ENCODE peak calls at places on chromosome 3, in nine cellular contexts. N is ovary, R is GM10248, H is choroid plexus epithelial cell, X is gastrocnemius medialis, M is foreskin fibroblast, A is astrocyte of the spinal cord, I is Peyer's patch, E is AG10803. F is an unnamed sample.

GRCh38 chr3:10962481-10963036 is 30.0 kb upstream of the SLC6A1 start:
- DNase-seq in I (no peak), R (no peak), E (no peak), N (no peak), A (no peak), M (no peak), H (no peak), X (no peak), F (no peak)

GRCh38 chr3:72629191-72629611 is 219.0 kb downstream of the SHQ1 start:
- DNase-seq in R (peak), X (no peak), M (no peak), N (no peak), I (no peak), A (no peak), H (no peak), E (no peak), F (no peak)

GRCh38 chr3:43620953-43621405 is 832 bp downstream of the ANO10 start:
- DNase-seq in H (peak), N (no peak), M (no peak), A (peak), I (no peak), R (no peak), E (peak), X (no peak), F (no peak)

GRCh38 chr3:133476971-133477375 is 77.1 kb downstream of the BFSP2 start:
- DNase-seq in I (no peak), M (no peak), R (no peak), X (no peak), N (no peak), E (no peak), H (no peak), A (no peak), F (no peak)

GRCh38 chr3:51874411-51874810 is 990 bp downstream of the IQCF5 start:
- DNase-seq in M (no peak), R (no peak), E (no peak), N (no peak), X (no peak), A (no peak), I (no peak), H (no peak), F (no peak)

GRCh38 chr3:160830792-160831191 is 74.8 kb downstream of the PPM1L start:
- DNase-seq in X (no peak), E (no peak), R (no peak), N (no peak), A (no peak), I (no peak), M (no peak), H (peak), F (no peak)

GRCh38 chr3:149894211-149894610 is 76.5 kb downstream of the PFN2 start:
- DNase-seq in I (no peak), H (peak), A (no peak), X (no peak), N (no peak), E (no peak), M (peak), R (no peak), F (no peak)

GRCh38 chr3:31204026-31204795 is 309.8 kb upstream of the GADL1 start:
- DNase-seq in R (no peak), M (no peak), A (no peak), H (no peak), N (no peak), E (no peak), I (no peak), X (no peak), F (no peak)

GRCh38 chr3:114151091-114151490 is 27.8 kb downstream of the DRD3 start:
- DNase-seq in I (no peak), N (no peak), X (no peak), M (no peak), E (no peak), H (peak), R (no peak), A (no peak), F (no peak)

GRCh38 chr3:172635588-172635987 is 75.3 kb downstream of the NCEH1 start:
- DNase-seq in A (no peak), E (no peak), H (no peak), X (no peak), R (peak), N (no peak), I (no peak), M (no peak), F (no peak)

GRCh38 chr3:15052335-15053242 is 12.5 kb downstream of the MRPS25 start:
- DNase-seq in N (no peak), I (no peak), M (no peak), R (no peak), H (no peak), A (no peak), E (no peak), X (no peak), F (no peak)

GRCh38 chr3:53820756-53821580 is 25.3 kb downstream of the CHDH start:
- DNase-seq in E (no peak), H (no peak), X (no peak), I (no peak), M (no peak), N (no peak), A (no peak), R (no peak), F (no peak)

GRCh38 chr3:135444058-135444457 is 521.5 kb upstream of the PPP2R3A start:
- DNase-seq in N (no peak), X (no peak), M (no peak), I (no peak), A (no peak), E (no peak), H (no peak), R (no peak), F (no peak)

GRCh38 chr3:119352863-119353527 is 58.8 kb downstream of the ARHGAP31 start:
- DNase-seq in I (no peak), H (peak), A (peak), N (no peak), R (no peak), M (peak), X (no peak), E (peak), F (no peak)

GRCh38 chr3:31412832-31413231 is 119.9 kb upstream of the STT3B start:
- DNase-seq in R (no peak), I (no peak), X (no peak), E (peak), H (peak), N (no peak), A (no peak), M (peak), F (no peak)

GRCh38 chr3:20394243-20394642 is 208.2 kb upstream of the SGO1 start:
- DNase-seq in E (no peak), I (no peak), R (no peak), M (no peak), X (no peak), H (no peak), N (no peak), A (no peak), F (no peak)

GRCh38 chr3:186493507-186493906 is 50.7 kb downstream of the CRYGS start:
- DNase-seq in X (no peak), H (peak), I (no peak), M (no peak), E (no peak), N (no peak), R (no peak), A (peak), F (no peak)

GRCh38 chr3:53132347-53132746 is 2.1 kb upstream of the RFT1 start:
- DNase-seq in E (no peak), X (no peak), N (no peak), R (no peak), H (no peak), I (peak), M (no peak), A (no peak), F (no peak)

GRCh38 chr3:94069242-94069813 is 6.5 kb downstream of the NSUN3 start:
- DNase-seq in H (peak), E (peak), N (no peak), M (no peak), I (no peak), A (peak), X (no peak), R (no peak), F (no peak)

GRCh38 chr3:192188218-192188835 is 539.0 kb downstream of the FGF12 start:
- DNase-seq in A (peak), I (peak), H (peak), R (peak), E (no peak), X (no peak), N (no peak), M (no peak), F (no peak)

GRCh38 chr3:29802057-29802456 is 521.2 kb downstream of the RBMS3 start:
- DNase-seq in M (no peak), H (no peak), X (no peak), A (no peak), R (no peak), I (no peak), E (no peak), N (no peak), F (no peak)

GRCh38 chr3:15498461-15499214 is 22.9 kb downstream of the COLQ start:
- DNase-seq in N (no peak), A (no peak), E (peak), I (no peak), X (peak), H (no peak), R (no peak), M (peak), F (no peak)

GRCh38 chr3:76405196-76405595 is 619.8 kb upstream of the ZNF717 start:
- DNase-seq in X (no peak), E (no peak), N (no peak), R (no peak), A (no peak), I (no peak), M (no peak), H (peak), F (no peak)

GRCh38 chr3:151999936-152000335 is 126.5 kb downstream of the SUCNR1 start:
- DNase-seq in E (peak), A (no peak), I (no peak), M (no peak), R (no peak), H (peak), X (no peak), N (no peak), F (no peak)

GRCh38 chr3:23944861-23945652 is at the start of gene NR1D2:
- DNase-seq in N (peak), R (peak), I (peak), A (peak), M (peak), H (peak), X (peak), E (peak), F (peak)

GRCh38 chr3:157129782-157130137 is 30.2 kb downstream of the CCNL1 start:
- DNase-seq in R (no peak), H (no peak), N (no peak), A (peak), I (no peak), M (no peak), X (no peak), E (no peak), F (no peak)

GRCh38 chr3:15805756-15806266 is 8.0 kb upstream of the ANKRD28 start:
- DNase-seq in R (peak), H (peak), A (peak), I (no peak), N (no peak), E (peak), M (no peak), X (no peak), F (no peak)

GRCh38 chr3:40780801-40781406 is 256.1 kb downstream of the ZNF621 start:
- DNase-seq in H (peak), N (peak), M (no peak), E (peak), I (no peak), R (no peak), A (peak), X (no peak), F (no peak)

GRCh38 chr3:40782086-40782721 is 257.4 kb downstream of the ZNF621 start:
- DNase-seq in E (no peak), I (no peak), A (no peak), N (no peak), X (no peak), H (peak), R (no peak), M (no peak), F (no peak)

GRCh38 chr3:40779039-40779438 is 254.3 kb downstream of the ZNF621 start:
- DNase-seq in N (no peak), H (no peak), I (no peak), M (no peak), X (no peak), A (no peak), R (no peak), E (no peak), F (no peak)

DNA sequence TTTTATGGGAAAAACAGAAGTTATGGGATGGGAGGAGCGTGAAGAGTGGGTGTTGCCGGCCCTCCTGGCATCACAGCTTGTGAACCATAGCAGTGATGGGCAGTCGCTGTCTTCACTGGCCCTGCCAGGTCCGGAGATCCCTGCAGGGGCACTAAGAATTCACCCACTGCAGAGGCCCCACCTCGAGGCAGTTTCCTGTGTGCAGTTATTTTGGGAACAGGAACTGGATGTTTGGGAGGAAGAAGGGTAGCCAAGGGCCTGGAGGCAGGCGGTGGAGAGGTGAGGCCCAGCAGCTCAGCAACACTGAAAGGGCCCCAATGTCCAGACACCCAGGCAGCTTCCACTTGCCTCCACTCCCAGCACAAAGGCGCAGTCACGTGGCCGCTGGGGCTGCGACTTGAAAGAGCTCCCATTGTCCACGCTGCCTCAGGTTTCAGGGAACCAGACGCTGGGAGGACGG is 255.6 kb downstream of the ZNF621 start:
- DNase-seq in M (no peak), I (peak), A (no peak), E (peak), N (peak), H (peak), R (no peak), X (peak), F (no peak)
- TF ChIP-seq CTCF in M (no peak), I (no peak), A (no peak), E (peak), N (no peak), H (peak), R (no peak), X (peak), F (no peak)

GRCh38 chr3:132038198-132038825 is 3.5 kb upstream of the CPNE4 start:
- DNase-seq in N (no peak), X (no peak), E (peak), A (peak), H (peak), M (no peak), R (peak), I (no peak), F (no peak)
- TF ChIP-seq CTCF in N (no peak), X (no peak), E (peak), A (peak), H (peak), M (peak), R (peak), I (no peak), F (peak)

DNA sequence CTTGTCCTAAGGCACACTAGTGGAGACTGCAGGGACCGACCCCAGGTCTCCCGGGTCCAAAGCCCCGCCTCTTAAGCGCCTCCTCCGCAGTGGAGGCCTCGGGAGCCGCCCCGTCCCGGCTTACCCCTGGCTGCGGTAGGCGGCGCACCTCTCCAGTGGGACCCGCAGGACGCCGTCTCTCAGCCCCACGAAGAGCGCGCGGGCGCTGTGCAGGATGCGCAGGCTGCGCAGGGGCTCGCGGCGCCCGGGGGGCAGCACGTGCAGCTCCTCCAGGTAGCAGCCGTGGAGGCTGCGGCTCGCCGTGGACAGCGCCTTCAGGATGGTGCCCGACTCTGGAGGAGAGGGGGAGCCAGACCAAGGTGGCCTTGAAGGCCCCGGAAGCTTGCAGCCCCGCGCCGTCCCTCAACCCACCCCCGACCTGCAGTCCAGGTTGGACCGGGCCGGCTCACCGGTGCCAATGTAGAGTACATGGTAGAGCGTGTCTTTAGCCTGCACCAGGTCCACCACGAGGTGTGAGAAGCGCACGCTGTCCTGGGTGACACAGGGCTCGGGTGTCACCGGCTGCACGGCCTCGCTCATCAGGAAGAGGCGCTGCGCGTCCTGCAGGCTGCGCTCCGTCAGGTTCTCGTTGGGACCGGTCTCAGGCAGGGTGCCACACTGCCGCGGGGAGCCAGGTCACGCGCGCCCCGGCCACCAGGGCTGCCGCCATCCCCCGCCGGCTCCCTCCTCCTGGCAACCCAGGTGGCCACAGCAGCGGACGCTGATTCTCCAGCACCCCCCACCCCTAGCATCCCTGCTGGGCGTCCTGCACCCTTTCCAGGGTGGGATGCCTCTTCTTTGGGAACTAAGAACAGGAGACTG is 105.5 kb downstream of the SEMA5B start:
- DNase-seq in M (no peak), A (no peak), R (no peak), N (no peak), I (no peak), H (no peak), E (no peak), X (no peak), F (no peak)
- TF ChIP-seq CTCF in M (no peak), A (no peak), R (no peak), N (no peak), I (no peak), H (no peak), E (no peak), X (no peak), F (no peak)

GRCh38 chr3:19357947-19358346 is 209.6 kb downstream of the KCNH8 start:
- DNase-seq in E (no peak), H (no peak), A (no peak), X (no peak), N (no peak), M (no peak), R (no peak), I (no peak), F (no peak)
- TF ChIP-seq CTCF in E (no peak), H (no peak), A (no peak), X (no peak), N (no peak), M (no peak), R (no peak), I (no peak), F (no peak)

GRCh38 chr3:194103475-194103874 is 32.5 kb upstream of the HES1 start:
- DNase-seq in M (no peak), X (no peak), A (no peak), I (peak), R (peak), E (no peak), H (no peak), N (no peak), F (no peak)
- TF ChIP-seq CTCF in M (no peak), X (no peak), A (no peak), I (no peak), R (no peak), E (no peak), H (no peak), N (no peak), F (no peak)

GRCh38 chr3:184017672-184018423 is at the start of gene ABCC5:
- DNase-seq in I (peak), E (peak), X (peak), A (peak), R (peak), M (peak), N (peak), H (peak), F (peak)
- TF ChIP-seq CTCF in I (peak), E (peak), X (peak), A (no peak), R (no peak), M (no peak), N (peak), H (no peak), F (peak)

DNA sequence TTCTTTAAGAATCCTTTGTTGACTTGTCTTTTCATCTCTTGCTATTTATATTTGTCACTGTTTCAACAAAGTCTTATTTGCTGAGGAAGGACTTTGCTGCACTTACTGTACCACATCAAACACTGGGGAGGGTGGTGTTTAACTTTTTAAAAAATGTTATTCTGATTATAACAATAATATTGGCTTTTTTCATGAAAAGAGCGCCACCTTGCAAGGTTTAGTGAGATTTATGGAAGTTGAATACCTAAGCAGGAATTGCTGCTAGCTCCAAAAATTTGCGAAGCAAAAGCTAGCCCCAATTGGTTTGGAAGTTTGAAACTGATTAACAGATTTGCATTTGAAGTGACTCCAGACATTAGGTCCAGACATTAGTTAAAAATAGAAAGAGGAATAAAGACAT is 6.7 kb downstream of the ZIC1 start:
- DNase-seq in H (peak), E (no peak), N (no peak), R (no peak), I (no peak), A (peak), X (no peak), M (no peak), F (no peak)
- TF ChIP-seq CTCF in H (peak), E (no peak), N (no peak), R (no peak), I (no peak), A (peak), X (no peak), M (peak), F (peak)

GRCh38 chr3:78978037-78978436 is 789.8 kb downstream of the ROBO1 start:
- DNase-seq in H (peak), M (no peak), A (peak), X (no peak), R (no peak), E (peak), I (no peak), N (no peak), F (no peak)
- TF ChIP-seq CTCF in H (peak), M (peak), A (peak), X (no peak), R (peak), E (peak), I (peak), N (no peak), F (peak)

GRCh38 chr3:130582457-130583155 is 65.6 kb downstream of the COL6A6 start:
- DNase-seq in R (no peak), N (no peak), H (no peak), X (no peak), I (no peak), M (no peak), A (no peak), E (no peak), F (no peak)

GRCh38 chr3:130576571-130577266 is 59.7 kb downstream of the COL6A6 start:
- DNase-seq in E (peak), I (no peak), N (no peak), X (no peak), H (peak), M (peak), A (peak), R (no peak), F (no peak)
- TF ChIP-seq CTCF in E (no peak), I (no peak), N (no peak), X (no peak), H (no peak), M (no peak), A (no peak), R (no peak), F (no peak)

GRCh38 chr3:126518779-126519177 is 1.2 kb upstream of the UROC1 start:
- DNase-seq in H (no peak), N (no peak), A (no peak), M (no peak), I (no peak), R (no peak), E (no peak), X (no peak), F (no peak)
- TF ChIP-seq CTCF in H (no peak), N (no peak), A (no peak), M (no peak), I (no peak), R (no peak), E (no peak), X (no peak), F (no peak)

F was measured in osteocyte.